ENCODE peak calls at places on chromosome 15, in ten cellular contexts. A is breast epithelium, B is tibial nerve, Y is HCT116, H is IMR-90, Q is stomach, M is heart left ventricle, R is body of pancreas, Z is HepG2, J is ovary. P is an unnamed sample.

GRCh38 chr15:68367992-68368391 is 64.0 kb downstream of the ITGA11 start:
- DNase-seq in Z (no peak), J (no peak), A (no peak), B (no peak), M (peak; percentile 41), R (no peak), H (no peak), Q (no peak), Y (no peak), P (no peak)

GRCh38 chr15:75736256-75736655 is 23.6 kb upstream of the CSPG4 start:
- DNase-seq in A (no peak), B (no peak), M (no peak), R (no peak), Q (no peak), H (no peak), J (no peak), Z (no peak), Y (no peak), P (no peak)

GRCh38 chr15:68658641-68659358 is 80.0 kb downstream of the CORO2B start:
- DNase-seq in Z (no peak), H (no peak), R (no peak), Q (no peak), Y (no peak), A (no peak), J (peak; percentile 13), B (no peak), M (no peak), P (no peak)

GRCh38 chr15:70339551-70340517 is 242.1 kb upstream of the TLE3 start:
- DNase-seq in H (peak; percentile 22), A (no peak), R (no peak), B (no peak), Q (no peak), Z (no peak), J (no peak), M (no peak), Y (no peak), P (no peak)

GRCh38 chr15:31372635-31373091 is 46.0 kb downstream of the KLF13 start:
- DNase-seq in B (peak; percentile 54), H (peak; percentile 74), R (peak; percentile 53), Q (no peak), J (peak; percentile 44), Z (no peak), A (no peak), M (peak; percentile 89), Y (no peak), P (peak; percentile 55)

GRCh38 chr15:90097475-90097874 is 4.8 kb downstream of the IDH2 start:
- DNase-seq in Z (no peak), H (no peak), Y (no peak), M (no peak), R (no peak), J (no peak), B (no peak), A (no peak), Q (no peak), P (no peak)

GRCh38 chr15:70563561-70564095 is 199.7 kb downstream of the UACA start:
- DNase-seq in Q (peak; percentile 11), Y (no peak), A (peak; percentile 2), M (no peak), B (no peak), Z (no peak), R (no peak), H (no peak), J (no peak), P (no peak)

GRCh38 chr15:90907838-90908507 is 4.9 kb downstream of the MAN2A2 start:
- DNase-seq in Y (no peak), M (no peak), Q (no peak), H (no peak), R (no peak), Z (no peak), B (no peak), J (no peak), A (no peak), P (no peak)

GRCh38 chr15:100671858-100672543 is 69.6 kb downstream of the ASB7 start:
- DNase-seq in B (no peak), M (no peak), R (no peak), A (no peak), J (no peak), H (peak; percentile 53), Y (peak; percentile 37), Q (no peak), Z (peak; percentile 33), P (peak; percentile 29)

GRCh38 chr15:26854435-26854834 is 12.4 kb upstream of the GABRA5 start:
- DNase-seq in Z (no peak), Q (no peak), Y (no peak), H (no peak), A (no peak), M (no peak), B (no peak), R (no peak), J (no peak), P (no peak)

GRCh38 chr15:48722764-48723661 is 77.5 kb upstream of the FBN1 start:
- DNase-seq in Q (no peak), B (no peak), J (no peak), Z (no peak), R (no peak), H (peak; percentile 94), M (no peak), Y (peak; percentile 62), A (no peak), P (no peak)

GRCh38 chr15:80904941-80905532 is 84.6 kb downstream of the MESD start:
- DNase-seq in R (no peak), B (no peak), M (peak; percentile 41), A (no peak), Q (no peak), Y (no peak), Z (no peak), J (no peak), H (peak; percentile 35), P (no peak)

GRCh38 chr15:89917442-89918085 is 4.8 kb upstream of the ARPIN start:
- DNase-seq in Y (no peak), H (no peak), Z (no peak), B (no peak), M (no peak), J (no peak), R (no peak), A (no peak), Q (no peak), P (no peak)

GRCh38 chr15:39181348-39181747 is 399.5 kb upstream of the THBS1 start:
- DNase-seq in Z (no peak), B (no peak), Y (no peak), H (no peak), Q (no peak), R (no peak), A (no peak), M (no peak), J (no peak), P (no peak)

GRCh38 chr15:100034191-100034590 is 301.0 kb upstream of the LYSMD4 start:
- DNase-seq in H (no peak), B (no peak), A (no peak), R (peak; percentile 44), Q (no peak), J (no peak), Z (no peak), M (no peak), Y (no peak), P (no peak)

GRCh38 chr15:48946088-48946839 is 17.5 kb downstream of the SHC4 start:
- DNase-seq in B (no peak), J (no peak), A (no peak), R (no peak), Z (no peak), H (peak; percentile 90), Y (no peak), M (no peak), Q (no peak), P (no peak)

GRCh38 chr15:83204697-83205096 is 2.9 kb downstream of the HDGFL3 start:
- DNase-seq in B (no peak), R (no peak), A (no peak), Q (no peak), H (no peak), M (no peak), J (no peak), Z (no peak), Y (no peak), P (no peak)
- H3K4me3 ChIP-seq in B (no peak overlapping the region), R (no peak overlapping the region), A (no peak overlapping the region), Q (no peak overlapping the region), H (no peak overlapping the region), M (peak overlapping the region; percentile 4), J (no peak overlapping the region), Z (no peak overlapping the region), Y (no peak overlapping the region), P (no peak overlapping the region)

DNA sequence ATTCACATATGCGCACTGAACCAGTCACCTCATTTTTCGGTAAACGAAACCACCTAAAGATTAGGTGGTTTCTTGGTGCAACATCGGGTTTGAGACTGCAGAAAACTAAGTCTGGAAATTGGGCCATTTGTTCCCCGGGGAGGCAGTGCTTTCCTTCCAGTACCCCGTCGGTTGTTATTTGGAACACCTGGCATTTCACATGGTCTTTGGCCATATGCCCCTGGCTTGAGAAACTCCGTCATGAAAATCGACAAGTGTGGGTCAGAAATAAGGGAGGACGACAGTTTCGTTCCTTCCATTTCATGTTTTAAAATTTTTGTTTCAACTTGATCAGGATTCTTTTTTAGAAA is 544 bp upstream of the GATM start:
- DNase-seq in H (no peak), B (no peak), Y (no peak), A (no peak), M (peak; percentile 39), Q (no peak), Z (no peak), J (no peak), R (peak; percentile 87), P (no peak)
- H3K27ac ChIP-seq in H (no peak overlapping the region), B (peak overlapping the region; percentile 77), Y (no peak overlapping the region), A (peak overlapping the region; percentile 83), M (peak overlapping the region; percentile 83), Q (peak overlapping the region; percentile 87), Z (no peak overlapping the region), J (peak overlapping the region; percentile 45), R (peak overlapping the region; percentile 92), P (peak overlapping the region; percentile 85)

GRCh38 chr15:40769310-40770146 is at the start of gene C15orf62:
- DNase-seq in J (peak; percentile 43), Z (no peak), R (no peak), Q (peak; percentile 73), A (peak; percentile 84), B (peak; percentile 14), H (peak; percentile 31), Y (no peak), M (no peak), P (peak; percentile 41)
- TF ChIP-seq POLR2A in J (no peak), Z (peak; percentile 12), R (no peak), Q (no peak), A (no peak), B (no peak), H (no peak), Y (no peak), M (no peak), P (no peak)

DNA sequence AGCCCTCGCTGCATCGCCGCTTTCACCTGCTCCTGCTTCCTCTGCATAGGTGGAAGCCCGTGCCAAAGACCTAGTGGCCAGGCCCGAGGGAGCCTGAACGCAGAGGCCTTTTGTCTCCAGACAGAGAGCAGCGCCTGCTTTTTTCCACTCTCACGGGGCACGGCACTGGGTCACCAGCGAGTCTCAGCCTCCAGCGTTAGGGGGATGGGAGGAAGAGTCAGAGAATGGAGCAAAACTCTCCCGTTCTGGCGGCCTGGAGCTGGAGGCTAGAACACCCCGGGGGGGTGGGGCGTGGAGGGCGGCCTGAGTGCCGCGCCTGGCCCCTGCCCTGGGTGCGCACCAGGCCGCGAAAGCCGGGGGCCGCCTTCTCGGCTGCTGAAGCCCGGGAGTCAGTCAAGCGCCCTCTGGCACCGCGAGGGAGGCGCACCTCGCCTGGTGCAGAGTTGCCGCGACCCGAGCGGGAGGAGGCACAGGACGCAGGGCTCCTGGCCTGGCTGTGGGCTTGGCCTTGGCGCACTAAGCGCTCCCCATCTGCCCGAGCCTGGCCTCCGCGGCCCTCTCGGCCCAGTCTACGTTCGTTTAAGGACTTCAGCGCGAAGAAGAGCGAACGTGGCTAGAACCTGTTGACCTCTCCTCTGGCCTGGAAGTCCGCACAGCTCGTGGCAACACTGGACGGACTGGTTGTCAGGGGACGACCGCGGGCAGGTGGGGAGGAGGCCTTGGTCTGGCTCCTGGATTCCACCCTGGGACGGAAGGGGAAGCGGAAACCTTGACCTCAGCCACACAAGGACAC is 21.5 kb downstream of the NR2F2 start:
- DNase-seq in A (no peak), H (no peak), Z (no peak), B (no peak), M (peak; percentile 44), J (peak; percentile 79), R (no peak), Y (no peak), Q (peak; percentile 87), P (peak; percentile 68)
- H3K4me3 ChIP-seq in A (no peak overlapping the region), H (no peak overlapping the region), Z (no peak overlapping the region), B (peak overlapping the region; percentile 75), M (peak overlapping the region; percentile 25), J (peak overlapping the region; percentile 37), R (no peak overlapping the region), Y (no peak overlapping the region), Q (peak overlapping the region; percentile 31), P (peak overlapping the region; percentile 36)

P was measured in uterus.